ENCODE peak calls at places on chromosomes 16 and 17, in five cellular contexts. R, J, O, V and X are unnamed samples.

GRCh38 chr16:3118204-3118790 is 5.9 kb downstream of the ZNF205 start:
- DNase-seq in R (no peak), J (no peak), O (no peak), V (no peak), X (no peak)

GRCh38 chr17:41614098-41614497 is 1.5 kb upstream of the KRT16 start:
- DNase-seq in R (no peak), J (no peak), O (no peak), V (no peak), X (no peak)

GRCh38 chr16:7367309-7367708 is 34.7 kb downstream of the RBFOX1 start:
- DNase-seq in R (no peak), J (no peak), O (no peak), V (no peak), X (no peak)

GRCh38 chr17:35889818-35890773 is 9.9 kb upstream of the CCL5 start:
- DNase-seq in R (peak; percentile 21), J (peak; percentile 9), O (peak; percentile 47), V (peak; percentile 13), X (peak; percentile 14)

GRCh38 chr16:46996391-46996790 is 22.9 kb upstream of the DNAJA2 start:
- DNase-seq in R (no peak), J (no peak), O (no peak), V (no peak), X (no peak)

GRCh38 chr17:81509687-81510523 is 2.7 kb downstream of the ACTG1 start:
- DNase-seq in R (no peak), J (no peak), O (no peak), V (peak; percentile 53), X (no peak)

GRCh38 chr17:51079049-51079448 is 41.6 kb downstream of the SPAG9 start:
- DNase-seq in R (no peak), J (no peak), O (peak; percentile 69), V (no peak), X (no peak)

GRCh38 chr16:4369006-4369766 is 2.5 kb upstream of the VASN start:
- DNase-seq in R (no peak), J (no peak), O (no peak), V (no peak), X (no peak)

GRCh38 chr16:535446-536405 is 8.2 kb downstream of the CAPN15 start:
- DNase-seq in R (no peak), J (no peak), O (peak; percentile 73), V (peak; percentile 58), X (no peak)

GRCh38 chr16:50040028-50040427 is 15.0 kb downstream of the CNEP1R1 start:
- DNase-seq in R (no peak), J (no peak), O (no peak), V (no peak), X (no peak)

GRCh38 chr16:75095637-75096036 is 20.9 kb downstream of the LDHD start:
- DNase-seq in R (no peak), J (no peak), O (no peak), V (no peak), X (no peak)

GRCh38 chr16:75096730-75097129 is 19.9 kb downstream of the LDHD start:
- DNase-seq in R (peak; percentile 58), J (no peak), O (no peak), V (no peak), X (no peak)

GRCh38 chr16:75093598-75094540 is 22.7 kb downstream of the LDHD start:
- DNase-seq in R (no peak), J (no peak), O (no peak), V (no peak), X (no peak)

GRCh38 chr16:75097191-75097761 is 19.3 kb downstream of the LDHD start:
- DNase-seq in R (no peak), J (no peak), O (no peak), V (no peak), X (no peak)

GRCh38 chr16:75095204-75095621 is 21.4 kb downstream of the LDHD start:
- DNase-seq in R (no peak), J (no peak), O (no peak), V (no peak), X (no peak)
- TF ChIP-seq CTCF in R (no peak), J (no peak), O (no peak), V (no peak), X (no peak)

DNA sequence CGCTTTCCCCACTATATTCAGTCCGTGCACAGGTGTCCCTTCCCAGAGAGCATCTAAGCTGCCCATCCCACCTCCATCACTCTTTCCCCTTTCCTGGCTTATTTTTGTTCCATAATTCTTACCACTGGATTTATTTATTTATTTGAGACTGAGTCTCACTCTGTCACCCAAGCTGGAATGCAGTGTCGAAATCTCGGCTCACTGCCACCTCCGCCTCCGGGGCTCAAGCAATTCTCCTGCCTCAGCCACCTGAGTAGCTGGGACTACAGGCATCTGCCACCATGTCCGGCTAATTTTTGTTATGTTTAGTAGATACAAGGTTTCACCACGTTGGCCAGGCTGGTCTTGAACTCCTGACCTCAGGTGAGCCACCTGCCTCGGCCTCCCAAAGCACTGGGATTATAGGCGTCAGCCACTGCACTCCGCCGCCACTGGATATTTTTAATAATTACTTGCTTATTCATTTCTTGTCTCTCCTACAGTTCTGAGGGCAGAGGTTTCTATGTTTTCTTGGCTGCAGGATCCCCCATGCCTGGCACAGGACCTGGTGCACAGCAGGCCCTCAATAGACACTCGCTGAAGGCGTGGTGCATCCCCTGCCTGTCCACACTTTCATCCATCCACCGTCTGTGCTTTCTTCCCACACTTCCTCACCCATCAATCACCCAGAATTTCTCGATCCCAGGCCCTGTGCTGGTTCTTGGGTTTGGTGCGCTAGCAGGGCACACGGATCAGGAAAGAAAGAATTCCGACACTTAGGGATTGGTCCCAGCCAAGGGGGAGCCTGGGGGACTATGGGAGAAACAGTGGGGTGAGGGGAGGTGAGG is 9.9 kb upstream of the ADGRG1 start:
- DNase-seq in R (peak; percentile 40), J (no peak), O (no peak), V (no peak), X (no peak)
- TF ChIP-seq CTCF in R (no peak), J (no peak), O (no peak), V (no peak), X (no peak)

DNA sequence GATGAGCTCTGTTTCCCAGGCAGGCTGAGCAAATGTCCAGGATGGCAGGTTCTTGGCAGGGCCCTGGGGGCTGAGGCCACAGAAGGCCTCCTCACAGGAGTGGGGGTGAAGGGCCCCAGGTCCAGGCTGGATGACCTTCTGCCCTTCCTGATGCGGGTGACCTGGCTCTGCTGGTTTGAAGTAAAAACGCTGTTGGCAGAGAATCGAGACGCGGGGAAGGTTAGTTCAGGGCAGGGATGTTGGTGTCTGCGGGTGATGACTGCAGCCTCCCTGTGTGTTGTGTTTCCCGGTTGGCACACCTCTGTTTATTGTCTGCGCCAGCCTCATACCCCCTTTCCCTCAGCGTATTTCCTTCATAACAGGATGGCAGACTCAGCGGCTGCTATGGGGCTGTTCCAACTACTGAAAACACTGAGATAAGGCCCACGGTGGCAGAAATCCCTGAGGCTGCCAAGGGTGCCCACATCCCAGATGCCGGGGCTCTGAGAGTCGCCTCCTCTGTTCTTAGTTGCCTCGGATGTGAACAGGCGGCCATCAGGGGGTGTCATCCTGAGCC is 104.6 kb downstream of the METRNL start:
- DNase-seq in R (no peak), J (no peak), O (no peak), V (no peak), X (no peak)
- TF ChIP-seq CTCF in R (no peak), J (no peak), O (no peak), V (no peak), X (no peak)

GRCh38 chr17:63700528-63701441 is 860 bp upstream of the LIMD2 start:
- DNase-seq in R (no peak), J (no peak), O (peak; percentile 44), V (no peak), X (no peak)
- TF ChIP-seq CTCF in R (no peak), J (no peak), O (no peak), V (no peak), X (no peak)

GRCh38 chr16:64455275-64455674 is 666.6 kb downstream of the CDH11 start:
- DNase-seq in R (no peak), J (no peak), O (peak; percentile 66), V (no peak), X (no peak)
- TF ChIP-seq CTCF in R (no peak), J (peak; percentile 30), O (no peak), V (no peak), X (peak; percentile 30)

GRCh38 chr17:16286947-16287562 is 66.2 kb downstream of the CENPV start:
- DNase-seq in R (no peak), J (no peak), O (no peak), V (peak; percentile 51), X (no peak)
- TF ChIP-seq CTCF in R (no peak), J (peak; percentile 13), O (peak; percentile 26), V (no peak), X (peak; percentile 15)

GRCh38 chr16:57472665-57473060 is 10.2 kb downstream of the POLR2C start:
- DNase-seq in R (no peak), J (no peak), O (no peak), V (peak; percentile 78), X (no peak)
- TF ChIP-seq CTCF in R (no peak), J (no peak), O (no peak), V (no peak), X (no peak)

GRCh38 chr17:65413390-65413789 is 148.1 kb downstream of the AXIN2 start:
- DNase-seq in R (no peak), J (no peak), O (no peak), V (no peak), X (no peak)

GRCh38 chr17:65417406-65418221 is 143.8 kb downstream of the AXIN2 start:
- DNase-seq in R (no peak), J (peak; percentile 9), O (peak; percentile 71), V (no peak), X (no peak)

GRCh38 chr17:65423346-65424140 is 137.9 kb downstream of the AXIN2 start:
- DNase-seq in R (no peak), J (no peak), O (no peak), V (no peak), X (no peak)

GRCh38 chr17:65415991-65416390 is 145.5 kb downstream of the AXIN2 start:
- DNase-seq in R (no peak), J (no peak), O (no peak), V (no peak), X (no peak)

DNA sequence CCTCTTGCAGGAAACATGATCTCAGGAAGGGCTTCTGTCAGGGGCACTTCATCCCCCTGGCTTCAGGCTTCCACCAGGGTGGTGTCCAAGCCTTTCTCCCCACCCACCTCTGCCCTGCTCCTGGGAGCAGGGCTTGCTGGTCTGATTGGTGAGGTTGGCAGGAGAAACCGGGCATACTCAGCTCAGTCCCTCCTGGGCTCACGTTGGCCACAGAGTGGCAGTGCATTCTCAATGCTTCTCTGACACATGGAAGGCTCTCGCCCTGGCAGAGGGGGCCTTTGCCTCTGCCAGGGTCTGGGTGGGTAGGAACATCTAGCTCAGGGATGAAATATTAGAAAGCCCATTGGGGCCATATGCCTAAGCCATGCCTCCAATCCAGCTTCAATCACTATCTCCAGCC is 142.8 kb downstream of the AXIN2 start:
- DNase-seq in R (no peak), J (no peak), O (no peak), V (no peak), X (no peak)
- TF ChIP-seq CTCF in R (no peak), J (no peak), O (no peak), V (peak; percentile 28), X (no peak)

GRCh38 chr17:33201255-33201654 is 91.8 kb downstream of the ASIC2 start:
- DNase-seq in R (no peak), J (no peak), O (no peak), V (no peak), X (no peak)

GRCh38 chr17:33200116-33200515 is 93.0 kb downstream of the ASIC2 start:
- DNase-seq in R (no peak), J (no peak), O (peak; percentile 25), V (peak; percentile 40), X (no peak)

GRCh38 chr17:33200587-33200986 is 92.5 kb downstream of the ASIC2 start:
- DNase-seq in R (no peak), J (no peak), O (peak; percentile 9), V (peak; percentile 53), X (no peak)

GRCh38 chr17:33202796-33203195 is 90.3 kb downstream of the ASIC2 start:
- DNase-seq in R (no peak), J (no peak), O (no peak), V (no peak), X (no peak)

GRCh38 chr17:33202011-33202410 is 91.1 kb downstream of the ASIC2 start:
- DNase-seq in R (no peak), J (no peak), O (no peak), V (no peak), X (no peak)
- TF ChIP-seq CTCF in R (no peak), J (no peak), O (no peak), V (no peak), X (no peak)